ENCODE peak calls at places on chromosomes 6 and 20, in four cellular contexts. K, C, F and V are unnamed samples.

GRCh38 chr20:33945391-33946079 is 48.2 kb upstream of the RALY start:
- DNase-seq in F (peak), C (no peak), K (no peak), V (peak)

GRCh38 chr6:84065718-84066290 is 32.2 kb downstream of the MRAP2 start:
- DNase-seq in F (no peak), C (no peak), K (no peak), V (no peak)

GRCh38 chr20:13659288-13659687 is 20.6 kb upstream of the TASP1 start:
- DNase-seq in C (no peak), K (no peak), F (no peak), V (no peak)

GRCh38 chr6:142839686-142840040 is 105.3 kb downstream of the HIVEP2 start:
- DNase-seq in F (no peak), C (no peak), K (no peak), V (no peak)

GRCh38 chr20:5612476-5613291 is 137.5 kb upstream of the SHLD1 start:
- DNase-seq in K (no peak), F (no peak), C (no peak), V (no peak)

GRCh38 chr6:30053682-30054081 is 7.4 kb upstream of the POLR1H start:
- DNase-seq in K (no peak), C (no peak), F (no peak), V (no peak)

GRCh38 chr20:2760381-2761305 is 39.8 kb downstream of the CPXM1 start:
- DNase-seq in C (no peak), F (no peak), K (no peak), V (no peak)

GRCh38 chr6:148497256-148497655 is 154.6 kb downstream of the SASH1 start:
- DNase-seq in C (no peak), K (no peak), F (no peak), V (no peak)

GRCh38 chr6:122114733-122115132 is 284.7 kb upstream of the HSF2 start:
- DNase-seq in F (no peak), K (no peak), C (no peak), V (no peak)

GRCh38 chr6:125668071-125668470 is 81.4 kb upstream of the HEY2 start:
- DNase-seq in C (no peak), F (no peak), K (no peak), V (no peak)

GRCh38 chr6:125667326-125667725 is 82.1 kb upstream of the HEY2 start:
- DNase-seq in C (no peak), F (no peak), K (no peak), V (no peak)

GRCh38 chr6:125671323-125671722 is 78.1 kb upstream of the HEY2 start:
- DNase-seq in F (no peak), C (no peak), K (no peak), V (no peak)

GRCh38 chr6:125674230-125674629 is 75.2 kb upstream of the HEY2 start:
- DNase-seq in F (no peak), K (no peak), C (no peak), V (no peak)

DNA sequence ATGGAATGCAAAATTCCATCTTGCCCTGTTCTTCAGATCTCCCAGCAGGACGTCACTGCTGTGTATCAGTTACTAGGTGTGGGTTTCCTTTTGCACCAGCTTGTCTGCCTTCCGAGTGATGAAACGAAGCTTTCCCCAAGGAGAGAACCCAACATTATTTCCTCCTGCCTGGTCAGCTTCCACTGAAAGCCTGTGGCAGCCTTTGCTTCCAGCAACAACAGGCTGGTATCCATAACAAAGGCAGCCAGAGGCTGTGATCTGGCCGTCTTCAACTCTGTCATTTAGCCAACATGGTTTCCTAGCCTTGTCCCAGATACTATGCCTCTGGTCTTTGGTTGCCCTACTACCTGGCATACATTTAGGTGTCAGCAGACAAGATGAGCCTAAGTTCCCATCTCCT is 78.8 kb upstream of the HEY2 start:
- DNase-seq in C (no peak), F (no peak), K (no peak), V (peak)
- TF ChIP-seq USF2 in C (no peak), F (no peak), K (no peak), V (no peak)

GRCh38 chr6:44260451-44261297 is 3.3 kb upstream of the SLC35B2 start:
- DNase-seq in K (no peak), C (no peak), F (no peak), V (no peak)
- TF ChIP-seq PHF8 in K (no peak), C (no peak), F (no peak), V (no peak)

GRCh38 chr6:73798592-73798991 is 102.6 kb downstream of the CD109 start:
- DNase-seq in F (peak), K (no peak), C (no peak), V (peak)
- TF ChIP-seq USF2 in F (no peak), K (no peak), C (no peak), V (no peak)

GRCh38 chr6:85096976-85097375 is 332.6 kb upstream of the TBX18 start:
- DNase-seq in F (no peak), C (no peak), K (no peak), V (no peak)

GRCh38 chr6:85089255-85089654 is 324.9 kb upstream of the TBX18 start:
- DNase-seq in K (no peak), C (no peak), F (no peak), V (no peak)

GRCh38 chr6:85092224-85092623 is 327.8 kb upstream of the TBX18 start:
- DNase-seq in C (no peak), F (no peak), K (no peak), V (no peak)
- TF ChIP-seq PHF8 in C (no peak), F (no peak), K (no peak), V (no peak)

DNA sequence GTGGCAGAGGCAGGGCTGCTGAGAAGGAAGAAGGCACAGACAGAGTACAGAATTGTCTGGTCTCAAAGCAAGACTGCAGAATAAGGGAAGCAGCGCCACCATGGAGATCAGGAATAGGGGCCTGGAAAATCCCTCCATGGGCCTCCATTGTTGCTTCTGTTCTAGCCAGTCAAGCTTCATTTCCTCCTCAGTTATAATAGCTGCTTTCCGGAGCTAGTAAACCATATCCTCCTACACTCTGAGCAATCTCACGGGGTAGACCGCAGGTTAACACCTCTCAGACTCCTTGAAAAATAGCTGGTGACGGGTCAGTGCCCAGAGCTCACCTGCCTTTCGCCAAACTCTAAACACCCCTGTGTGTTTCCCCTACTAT is 570 bp upstream of the HLA-DMB start:
- DNase-seq in C (no peak), K (no peak), F (no peak), V (no peak)
- TF ChIP-seq USF2 in C (no peak), K (no peak), F (no peak), V (no peak)

GRCh38 chr6:24419526-24419925 is 16.8 kb downstream of the MRS2 start:
- DNase-seq in C (no peak), F (no peak), K (no peak), V (no peak)
- TF ChIP-seq PHF8 in C (no peak), F (no peak), K (no peak), V (no peak)

GRCh38 chr20:9040874-9041524 is 27.9 kb upstream of the PLCB4 start:
- DNase-seq in F (no peak), K (no peak), C (peak), V (no peak)
- TF ChIP-seq USF2 in F (no peak), K (no peak), C (no peak), V (no peak)

GRCh38 chr20:45044084-45044573 is 56.8 kb downstream of the KCNS1 start:
- DNase-seq in C (peak), K (no peak), F (peak), V (peak)
- TF ChIP-seq PHF8 in C (no peak), K (no peak), F (no peak), V (no peak)

GRCh38 chr20:23153696-23154341 is 67.7 kb upstream of the CD93 start:
- DNase-seq in F (no peak), K (no peak), C (peak), V (no peak)

GRCh38 chr20:23151885-23152284 is 65.8 kb upstream of the CD93 start:
- DNase-seq in C (peak), K (peak), F (no peak), V (no peak)

GRCh38 chr20:23151008-23151703 is 65.0 kb upstream of the CD93 start:
- DNase-seq in C (no peak), K (peak), F (no peak), V (no peak)

GRCh38 chr20:23152902-23153301 is 66.8 kb upstream of the CD93 start:
- DNase-seq in F (no peak), K (no peak), C (no peak), V (no peak)

GRCh38 chr20:23152308-23152892 is 66.3 kb upstream of the CD93 start:
- DNase-seq in F (peak), K (peak), C (peak), V (peak)
- TF ChIP-seq USF2 in F (no peak), K (no peak), C (no peak), V (no peak)